ENCODE peak calls at places on chromosome 18, in four cellular contexts. L is K562, C is HepG2, W is WTC11. Z is an unnamed sample.

GRCh38 chr18:35490894-35491688 is 6.7 kb downstream of the INO80C start:
- DNase-seq in L (no peak), C (no peak), W (no peak), Z (no peak)

GRCh38 chr18:58556333-58557012 is 72.4 kb downstream of the ALPK2 start:
- DNase-seq in L (no peak), C (no peak), W (no peak), Z (no peak)

GRCh38 chr18:80124131-80124530 is 15.1 kb downstream of the ADNP2 start:
- DNase-seq in L (no peak), C (no peak), W (no peak), Z (no peak)

GRCh38 chr18:57107141-57107832 is 39.6 kb upstream of the BOD1L2 start:
- DNase-seq in L (no peak), C (peak), W (no peak), Z (no peak)

GRCh38 chr18:59383831-59384230 is 24.8 kb upstream of the LMAN1 start:
- DNase-seq in L (no peak), C (no peak), W (no peak), Z (no peak)

GRCh38 chr18:55334875-55335274 is 253.1 kb downstream of the TCF4 start:
- DNase-seq in L (no peak), C (no peak), W (no peak), Z (no peak)

GRCh38 chr18:54710519-54711281 is 117.6 kb upstream of the RAB27B start:
- DNase-seq in L (no peak), C (no peak), W (no peak), Z (no peak)

GRCh38 chr18:75405341-75405740 is 22.2 kb downstream of the SMIM21 start:
- DNase-seq in L (no peak), C (no peak), W (no peak), Z (no peak)

GRCh38 chr18:50579061-50579774 is 19.3 kb downstream of the MAPK4 start:
- DNase-seq in L (no peak), C (no peak), W (no peak), Z (no peak)

GRCh38 chr18:50578030-50578429 is 18.1 kb downstream of the MAPK4 start:
- DNase-seq in L (no peak), C (no peak), W (no peak), Z (no peak)

GRCh38 chr18:50581517-50581916 is 21.6 kb downstream of the MAPK4 start:
- DNase-seq in L (no peak), C (no peak), W (no peak), Z (no peak)

GRCh38 chr18:50582500-50582899 is 22.6 kb downstream of the MAPK4 start:
- DNase-seq in L (no peak), C (no peak), W (no peak), Z (no peak)

GRCh38 chr18:50578651-50579050 is 18.8 kb downstream of the MAPK4 start:
- DNase-seq in L (no peak), C (no peak), W (no peak), Z (peak)
- TF ChIP-seq HMGXB4 in L (no peak), C (no peak), W (no peak), Z (no peak)

GRCh38 chr18:48795696-48796095 is 155.1 kb downstream of the SMAD7 start:
- DNase-seq in L (no peak), C (no peak), W (peak), Z (no peak)
- TF ChIP-seq NR3C1 in L (no peak), C (no peak), W (no peak), Z (no peak)

DNA sequence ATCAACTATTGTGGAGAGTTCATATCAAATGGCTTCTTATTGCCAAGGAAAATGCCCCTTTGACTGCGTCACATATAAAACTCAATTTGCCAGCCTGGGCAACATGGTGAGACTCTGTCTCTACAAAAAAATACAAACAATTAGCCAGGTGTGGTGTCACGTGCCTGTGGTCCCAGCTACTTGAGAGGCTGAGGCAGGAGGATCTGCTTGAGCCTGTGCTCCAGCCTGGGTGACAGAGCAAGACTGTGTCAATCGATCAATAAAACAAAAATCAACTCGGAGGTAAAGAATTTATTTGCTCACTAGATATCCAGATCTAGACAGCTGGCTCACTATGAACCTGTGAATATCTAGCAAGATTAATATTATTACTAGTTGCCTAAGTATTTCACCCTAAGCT is 1.7 kb upstream of the ZCCHC2 start:
- DNase-seq in L (no peak), C (no peak), W (no peak), Z (no peak)
- TF ChIP-seq HMGXB4 in L (no peak), C (no peak), W (no peak), Z (no peak)

DNA sequence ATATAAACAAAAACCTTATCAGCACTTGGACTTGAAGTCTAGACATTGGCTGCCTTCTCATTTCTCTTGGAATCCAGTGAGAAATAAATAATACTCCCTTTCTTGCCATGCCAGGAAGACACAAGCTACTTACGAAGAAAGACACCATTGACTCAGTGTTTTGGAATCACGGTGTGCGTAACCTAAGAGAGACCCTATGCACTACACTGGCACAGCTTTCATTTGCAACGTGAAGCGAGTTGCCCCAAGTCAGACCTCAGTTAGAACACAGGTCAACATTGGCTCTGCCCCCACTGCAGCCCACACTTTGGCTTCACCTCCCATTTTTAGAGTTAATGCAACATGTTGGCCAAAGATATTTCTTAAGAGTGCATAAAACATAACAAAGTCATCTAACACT is 54.2 kb downstream of the PIEZO2 start:
- DNase-seq in L (no peak), C (no peak), W (no peak), Z (no peak)
- TF ChIP-seq NR3C1 in L (no peak), C (no peak), W (no peak), Z (no peak)

DNA sequence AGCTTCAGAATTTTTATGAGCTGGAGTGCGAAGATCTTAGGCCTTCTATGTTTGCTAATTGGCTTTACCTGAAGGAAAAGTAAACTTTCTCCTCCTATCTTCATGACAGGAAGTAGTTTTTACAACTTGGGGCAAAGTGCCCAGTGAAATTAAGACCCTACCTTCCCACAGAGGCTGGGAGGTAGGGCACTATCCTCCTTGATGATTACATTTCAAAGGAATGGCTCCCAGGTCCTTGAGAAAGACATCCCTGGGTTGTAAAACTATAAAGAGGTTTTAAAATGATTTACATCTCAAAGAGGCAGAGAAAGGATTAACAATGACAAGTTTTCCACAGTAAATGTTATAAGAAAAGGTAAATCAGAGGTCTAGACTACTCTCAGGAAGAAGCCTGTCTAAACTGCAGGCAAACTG is 155.8 kb downstream of the CDH7 start:
- DNase-seq in L (no peak), C (no peak), W (no peak), Z (no peak)
- TF ChIP-seq HMGXB4 in L (no peak), C (no peak), W (no peak), Z (no peak)

GRCh38 chr18:21496277-21496835 is 104.1 kb downstream of the ESCO1 start:
- DNase-seq in L (no peak), C (peak), W (no peak), Z (no peak)
- TF ChIP-seq NR3C1 in L (no peak), C (no peak), W (no peak), Z (no peak)

Z was measured in A549.